ENCODE peak calls at places on chromosomes 12 and 14, in ten cellular contexts. One of them, this sample, is unnamed.

GRCh38 chr12:26014085-26014484 is 55.6 kb downstream of the RASSF8 start:
- DNase-seq in sigmoid colon: no peak
- DNase-seq in lower leg skin: no peak
- DNase-seq in heart left ventricle: no peak
- DNase-seq in A549: no peak
- DNase-seq in HCT116: no peak
- DNase-seq in vagina: no peak
- DNase-seq in IMR-90: peak
- DNase-seq in thyroid gland: no peak
- DNase-seq in body of pancreas: no peak
- DNase-seq in this sample: no peak

GRCh38 chr12:5456906-5457305 is 25.0 kb downstream of the NTF3 start:
- DNase-seq in vagina: no peak
- DNase-seq in A549: no peak
- DNase-seq in body of pancreas: no peak
- DNase-seq in lower leg skin: no peak
- DNase-seq in HCT116: no peak
- DNase-seq in thyroid gland: no peak
- DNase-seq in sigmoid colon: no peak
- DNase-seq in heart left ventricle: no peak
- DNase-seq in IMR-90: peak
- DNase-seq in this sample: no peak

GRCh38 chr14:68245146-68246073 is 425.8 kb downstream of the RAD51B start:
- DNase-seq in A549: no peak
- DNase-seq in IMR-90: peak
- DNase-seq in heart left ventricle: no peak
- DNase-seq in thyroid gland: no peak
- DNase-seq in body of pancreas: peak
- DNase-seq in sigmoid colon: peak
- DNase-seq in vagina: no peak
- DNase-seq in HCT116: no peak
- DNase-seq in lower leg skin: no peak
- DNase-seq in this sample: no peak

GRCh38 chr14:102525213-102526143 is 15.9 kb upstream of the ANKRD9 start:
- DNase-seq in thyroid gland: peak
- DNase-seq in body of pancreas: peak
- DNase-seq in HCT116: peak
- DNase-seq in vagina: no peak
- DNase-seq in A549: peak
- DNase-seq in lower leg skin: no peak
- DNase-seq in heart left ventricle: peak
- DNase-seq in sigmoid colon: no peak
- DNase-seq in IMR-90: peak
- DNase-seq in this sample: no peak

GRCh38 chr12:15691372-15691771 is 97.8 kb downstream of the EPS8 start:
- DNase-seq in HCT116: no peak
- DNase-seq in lower leg skin: no peak
- DNase-seq in heart left ventricle: no peak
- DNase-seq in body of pancreas: peak
- DNase-seq in vagina: no peak
- DNase-seq in sigmoid colon: no peak
- DNase-seq in A549: no peak
- DNase-seq in thyroid gland: no peak
- DNase-seq in IMR-90: no peak
- DNase-seq in this sample: no peak

GRCh38 chr14:74425525-74426201 is 347 bp downstream of the SYNDIG1L start:
- DNase-seq in body of pancreas: peak
- DNase-seq in lower leg skin: no peak
- DNase-seq in HCT116: no peak
- DNase-seq in heart left ventricle: no peak
- DNase-seq in vagina: no peak
- DNase-seq in IMR-90: no peak
- DNase-seq in sigmoid colon: no peak
- DNase-seq in thyroid gland: peak
- DNase-seq in A549: no peak
- DNase-seq in this sample: no peak

GRCh38 chr14:74988131-74988530 is 14.6 kb upstream of the EIF2B2 start:
- DNase-seq in sigmoid colon: no peak
- DNase-seq in A549: peak
- DNase-seq in thyroid gland: no peak
- DNase-seq in body of pancreas: no peak
- DNase-seq in HCT116: peak
- DNase-seq in vagina: no peak
- DNase-seq in heart left ventricle: no peak
- DNase-seq in IMR-90: peak
- DNase-seq in lower leg skin: no peak
- DNase-seq in this sample: no peak

GRCh38 chr12:112664569-112664968 is 127.0 kb upstream of the RPH3A start:
- DNase-seq in IMR-90: no peak
- DNase-seq in thyroid gland: no peak
- DNase-seq in heart left ventricle: no peak
- DNase-seq in sigmoid colon: no peak
- DNase-seq in A549: peak
- DNase-seq in lower leg skin: no peak
- DNase-seq in vagina: no peak
- DNase-seq in HCT116: no peak
- DNase-seq in body of pancreas: no peak
- DNase-seq in this sample: no peak

GRCh38 chr12:130849561-130850417 is 10.7 kb upstream of the STX2 start:
- DNase-seq in sigmoid colon: peak
- DNase-seq in A549: no peak
- DNase-seq in lower leg skin: no peak
- DNase-seq in thyroid gland: peak
- DNase-seq in body of pancreas: peak
- DNase-seq in HCT116: no peak
- DNase-seq in heart left ventricle: no peak
- DNase-seq in IMR-90: no peak
- DNase-seq in vagina: no peak
- DNase-seq in this sample: no peak

GRCh38 chr12:57008113-57008687 is 1.9 kb upstream of the ZBTB39 start:
- DNase-seq in HCT116: peak
- DNase-seq in IMR-90: peak
- DNase-seq in heart left ventricle: no peak
- DNase-seq in lower leg skin: no peak
- DNase-seq in vagina: no peak
- DNase-seq in body of pancreas: no peak
- DNase-seq in A549: peak
- DNase-seq in sigmoid colon: no peak
- DNase-seq in thyroid gland: no peak
- DNase-seq in this sample: no peak

GRCh38 chr12:8636581-8636980 is 23.9 kb upstream of the AICDA start:
- DNase-seq in thyroid gland: no peak
- DNase-seq in sigmoid colon: no peak
- DNase-seq in vagina: no peak
- DNase-seq in body of pancreas: no peak
- DNase-seq in lower leg skin: no peak
- DNase-seq in IMR-90: no peak
- DNase-seq in heart left ventricle: no peak
- DNase-seq in HCT116: no peak
- DNase-seq in A549: no peak
- DNase-seq in this sample: no peak

GRCh38 chr14:31243860-31244259 is 36.3 kb upstream of the HECTD1 start:
- DNase-seq in thyroid gland: no peak
- DNase-seq in IMR-90: no peak
- DNase-seq in sigmoid colon: no peak
- DNase-seq in HCT116: peak
- DNase-seq in vagina: no peak
- DNase-seq in A549: no peak
- DNase-seq in heart left ventricle: no peak
- DNase-seq in lower leg skin: peak
- DNase-seq in body of pancreas: no peak
- DNase-seq in this sample: peak

GRCh38 chr12:22173154-22173553 is 127.1 kb downstream of the CMAS start:
- DNase-seq in IMR-90: no peak
- DNase-seq in A549: no peak
- DNase-seq in thyroid gland: no peak
- DNase-seq in vagina: no peak
- DNase-seq in sigmoid colon: no peak
- DNase-seq in heart left ventricle: no peak
- DNase-seq in body of pancreas: no peak
- DNase-seq in lower leg skin: no peak
- DNase-seq in HCT116: no peak
- DNase-seq in this sample: no peak
- TF ChIP-seq CTCF in IMR-90: no peak
- TF ChIP-seq CTCF in A549: no peak
- TF ChIP-seq CTCF in thyroid gland: no peak
- TF ChIP-seq CTCF in vagina: no peak
- TF ChIP-seq CTCF in sigmoid colon: no peak
- TF ChIP-seq CTCF in heart left ventricle: no peak
- TF ChIP-seq CTCF in body of pancreas: no peak
- TF ChIP-seq CTCF in lower leg skin: no peak
- TF ChIP-seq CTCF in HCT116: no peak
- TF ChIP-seq CTCF in this sample: no peak

GRCh38 chr14:59187802-59188460 is 536 bp upstream of the DAAM1 start:
- DNase-seq in HCT116: no peak
- DNase-seq in sigmoid colon: peak
- DNase-seq in thyroid gland: peak
- DNase-seq in A549: peak
- DNase-seq in IMR-90: no peak
- DNase-seq in heart left ventricle: peak
- DNase-seq in vagina: no peak
- DNase-seq in lower leg skin: no peak
- DNase-seq in body of pancreas: peak
- DNase-seq in this sample: no peak
- TF ChIP-seq POLR2A in HCT116: no peak
- TF ChIP-seq POLR2A in sigmoid colon: no peak
- TF ChIP-seq POLR2A in thyroid gland: no peak
- TF ChIP-seq POLR2A in A549: peak
- TF ChIP-seq POLR2A in IMR-90: no peak
- TF ChIP-seq POLR2A in heart left ventricle: no peak
- TF ChIP-seq POLR2A in vagina: peak
- TF ChIP-seq POLR2A in lower leg skin: no peak
- TF ChIP-seq POLR2A in body of pancreas: no peak
- TF ChIP-seq POLR2A in this sample: no peak

GRCh38 chr14:100652739-100653138 is 65.5 kb upstream of the BEGAIN start:
- DNase-seq in IMR-90: no peak
- DNase-seq in HCT116: no peak
- DNase-seq in body of pancreas: no peak
- DNase-seq in vagina: no peak
- DNase-seq in lower leg skin: no peak
- DNase-seq in sigmoid colon: no peak
- DNase-seq in heart left ventricle: no peak
- DNase-seq in A549: no peak
- DNase-seq in thyroid gland: no peak
- DNase-seq in this sample: no peak

GRCh38 chr14:100651999-100652508 is 64.8 kb upstream of the BEGAIN start:
- DNase-seq in lower leg skin: no peak
- DNase-seq in sigmoid colon: no peak
- DNase-seq in HCT116: no peak
- DNase-seq in IMR-90: peak
- DNase-seq in heart left ventricle: no peak
- DNase-seq in vagina: no peak
- DNase-seq in thyroid gland: no peak
- DNase-seq in body of pancreas: peak
- DNase-seq in A549: no peak
- DNase-seq in this sample: no peak

GRCh38 chr14:100654814-100655795 is 67.9 kb upstream of the BEGAIN start:
- DNase-seq in heart left ventricle: peak
- DNase-seq in lower leg skin: no peak
- DNase-seq in body of pancreas: peak
- DNase-seq in A549: peak
- DNase-seq in vagina: no peak
- DNase-seq in sigmoid colon: no peak
- DNase-seq in HCT116: no peak
- DNase-seq in thyroid gland: peak
- DNase-seq in IMR-90: no peak
- DNase-seq in this sample: peak

GRCh38 chr14:100654025-100654813 is 67.0 kb upstream of the BEGAIN start:
- DNase-seq in heart left ventricle: peak
- DNase-seq in body of pancreas: no peak
- DNase-seq in thyroid gland: no peak
- DNase-seq in lower leg skin: no peak
- DNase-seq in sigmoid colon: no peak
- DNase-seq in HCT116: no peak
- DNase-seq in IMR-90: no peak
- DNase-seq in A549: no peak
- DNase-seq in vagina: no peak
- DNase-seq in this sample: no peak

GRCh38 chr14:100653409-100653808 is 66.2 kb upstream of the BEGAIN start:
- DNase-seq in body of pancreas: no peak
- DNase-seq in sigmoid colon: no peak
- DNase-seq in vagina: no peak
- DNase-seq in lower leg skin: no peak
- DNase-seq in thyroid gland: no peak
- DNase-seq in A549: no peak
- DNase-seq in heart left ventricle: peak
- DNase-seq in HCT116: no peak
- DNase-seq in IMR-90: no peak
- DNase-seq in this sample: no peak
- TF ChIP-seq CTCF in body of pancreas: peak
- TF ChIP-seq CTCF in sigmoid colon: peak
- TF ChIP-seq CTCF in vagina: no peak
- TF ChIP-seq CTCF in lower leg skin: no peak
- TF ChIP-seq CTCF in thyroid gland: no peak
- TF ChIP-seq CTCF in A549: peak
- TF ChIP-seq CTCF in heart left ventricle: no peak
- TF ChIP-seq CTCF in HCT116: peak
- TF ChIP-seq CTCF in IMR-90: peak
- TF ChIP-seq CTCF in this sample: no peak

DNA sequence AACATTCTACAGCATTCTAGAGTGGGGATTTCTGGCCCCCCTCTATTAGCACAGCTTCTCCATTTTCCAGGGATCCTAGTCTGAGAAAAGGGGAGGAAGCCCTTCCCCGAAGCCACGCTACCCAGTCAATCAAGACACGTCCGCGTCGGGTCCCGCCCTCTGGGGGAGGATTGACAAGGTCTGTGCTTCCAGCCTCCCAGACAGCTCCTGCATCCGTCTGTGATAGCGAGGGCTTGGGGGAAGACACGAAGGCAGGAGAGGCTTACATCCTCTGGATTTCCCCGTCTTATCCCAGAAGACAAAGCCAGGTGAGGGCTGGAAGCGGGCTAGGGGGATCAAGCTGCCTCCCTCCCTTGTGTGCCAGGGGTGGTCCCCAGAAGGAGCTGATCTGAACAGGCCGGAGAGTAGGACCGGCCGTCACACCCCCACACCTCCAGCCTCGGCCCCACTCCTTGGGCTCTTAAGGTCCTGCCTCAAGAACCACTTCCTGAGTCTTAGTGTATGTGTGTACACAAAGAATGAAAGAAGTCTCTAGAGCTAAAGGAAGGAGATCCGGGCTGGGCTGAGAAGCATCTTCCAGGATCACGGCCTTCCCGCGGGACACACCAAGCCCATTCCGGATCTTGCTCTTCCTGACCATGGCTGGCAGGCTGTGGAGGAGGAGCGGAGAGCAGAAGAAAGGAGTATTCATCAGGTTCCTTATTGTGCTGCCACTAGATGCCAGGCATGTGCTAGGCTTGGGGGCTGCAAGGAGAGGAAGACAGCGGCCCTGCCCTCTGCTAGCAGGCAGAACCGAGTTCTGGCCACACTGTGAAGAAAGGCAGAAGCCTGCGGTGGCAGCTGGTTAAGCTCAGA is 1.0 kb upstream of the CD63 start:
- DNase-seq in sigmoid colon: peak
- DNase-seq in lower leg skin: peak
- DNase-seq in heart left ventricle: peak
- DNase-seq in body of pancreas: peak
- DNase-seq in HCT116: peak
- DNase-seq in IMR-90: peak
- DNase-seq in A549: peak
- DNase-seq in vagina: no peak
- DNase-seq in thyroid gland: peak
- DNase-seq in this sample: peak
- TF ChIP-seq POLR2A in sigmoid colon: peak
- TF ChIP-seq POLR2A in lower leg skin: peak
- TF ChIP-seq POLR2A in heart left ventricle: peak
- TF ChIP-seq POLR2A in body of pancreas: no peak
- TF ChIP-seq POLR2A in HCT116: no peak
- TF ChIP-seq POLR2A in IMR-90: peak
- TF ChIP-seq POLR2A in A549: peak
- TF ChIP-seq POLR2A in vagina: peak
- TF ChIP-seq POLR2A in thyroid gland: no peak
- TF ChIP-seq POLR2A in this sample: no peak

GRCh38 chr14:52422650-52423356 is 108.7 kb downstream of the PTGER2 start:
- DNase-seq in heart left ventricle: no peak
- DNase-seq in body of pancreas: no peak
- DNase-seq in A549: no peak
- DNase-seq in thyroid gland: no peak
- DNase-seq in vagina: no peak
- DNase-seq in lower leg skin: no peak
- DNase-seq in HCT116: no peak
- DNase-seq in sigmoid colon: no peak
- DNase-seq in IMR-90: no peak
- DNase-seq in this sample: no peak
- TF ChIP-seq CTCF in heart left ventricle: no peak
- TF ChIP-seq CTCF in body of pancreas: no peak
- TF ChIP-seq CTCF in A549: no peak
- TF ChIP-seq CTCF in thyroid gland: no peak
- TF ChIP-seq CTCF in vagina: no peak
- TF ChIP-seq CTCF in lower leg skin: no peak
- TF ChIP-seq CTCF in HCT116: no peak
- TF ChIP-seq CTCF in sigmoid colon: no peak
- TF ChIP-seq CTCF in IMR-90: no peak
- TF ChIP-seq CTCF in this sample: no peak